ENCODE peak calls at places on chromosomes 1 and 21, in nine cellular contexts. V is AG09309; J is CD4-positive, alpha-beta T cell; W is H1; F is HFF-Myc; C is foreskin fibroblast; M is adrenal gland; K is type B pancreatic cell; O is Caco-2. E is an unnamed sample.

GRCh38 chr1:183002797-183003594 is 20.2 kb upstream of the LAMC1 start:
- DNase-seq in V (no peak), J (no peak), W (no peak), F (no peak), C (peak), M (no peak), K (no peak), O (no peak), E (no peak)

GRCh38 chr1:3910769-3911520 is 10.9 kb upstream of the C1orf174 start:
- DNase-seq in V (no peak), J (peak), W (peak), F (no peak), C (no peak), M (peak), K (peak), O (peak), E (peak)

GRCh38 chr1:248152056-248152827 is 7.3 kb downstream of the OR2M5 start:
- DNase-seq in V (no peak), J (no peak), W (no peak), F (no peak), C (no peak), M (no peak), K (no peak), O (no peak), E (no peak)

GRCh38 chr21:25691931-25692330 is 42.8 kb downstream of the ATP5PF start:
- DNase-seq in V (no peak), J (no peak), W (no peak), F (no peak), C (no peak), M (no peak), K (no peak), O (no peak), E (no peak)

GRCh38 chr1:214946615-214947014 is 135.9 kb upstream of the KCNK2 start:
- DNase-seq in V (no peak), J (no peak), W (no peak), F (no peak), C (no peak), M (no peak), K (no peak), O (no peak), E (no peak)

GRCh38 chr1:93446837-93447451 is 974 bp upstream of the FNBP1L start:
- DNase-seq in V (no peak), J (no peak), W (no peak), F (no peak), C (no peak), M (peak), K (no peak), O (peak), E (no peak)

GRCh38 chr1:149849246-149849946 is 50.0 kb upstream of the BOLA1 start:
- DNase-seq in V (no peak), J (no peak), W (no peak), F (no peak), C (no peak), M (no peak), K (no peak), O (peak), E (peak)

GRCh38 chr1:88649932-88650331 is 34.1 kb upstream of the PKN2 start:
- DNase-seq in V (no peak), J (no peak), W (no peak), F (no peak), C (no peak), M (no peak), K (no peak), O (no peak), E (no peak)

GRCh38 chr21:36945496-36946138 is 20.9 kb downstream of the HLCS start:
- DNase-seq in V (peak), J (no peak), W (no peak), F (no peak), C (no peak), M (no peak), K (no peak), O (no peak), E (no peak)

GRCh38 chr1:181033128-181033798 is 520 bp upstream of the MR1 start:
- DNase-seq in V (no peak), J (no peak), W (no peak), F (no peak), C (peak), M (peak), K (no peak), O (no peak), E (no peak)

GRCh38 chr1:60848583-60849188 is 233.7 kb upstream of the NFIA start:
- DNase-seq in V (peak), J (no peak), W (peak), F (no peak), C (no peak), M (no peak), K (no peak), O (peak), E (no peak)

GRCh38 chr1:177444997-177445746 is 274.4 kb downstream of the BRINP2 start:
- DNase-seq in V (no peak), J (no peak), W (no peak), F (no peak), C (no peak), M (no peak), K (no peak), O (no peak), E (no peak)

GRCh38 chr1:1206376-1207253 is at the start of gene TNFRSF18:
- DNase-seq in V (no peak), J (no peak), W (peak), F (no peak), C (no peak), M (peak), K (no peak), O (peak), E (peak)

GRCh38 chr1:48644950-48645605 is 131.6 kb downstream of the BEND5 start:
- DNase-seq in V (no peak), J (no peak), W (no peak), F (no peak), C (no peak), M (no peak), K (no peak), O (no peak), E (no peak)

GRCh38 chr1:25772692-25773245 is 27.2 kb upstream of the SELENON start:
- DNase-seq in V (no peak), J (no peak), W (no peak), F (no peak), C (no peak), M (no peak), K (no peak), O (no peak), E (no peak)

GRCh38 chr1:11138952-11139351 is 39.3 kb upstream of the EXOSC10 start:
- DNase-seq in V (no peak), J (no peak), W (no peak), F (no peak), C (peak), M (no peak), K (no peak), O (no peak), E (no peak)

GRCh38 chr1:90007979-90008404 is 13.1 kb downstream of the ZNF326 start:
- DNase-seq in V (no peak), J (no peak), W (no peak), F (no peak), C (no peak), M (no peak), K (no peak), O (no peak), E (no peak)

GRCh38 chr1:23343246-23344110 is 606 bp downstream of the HNRNPR start:
- DNase-seq in V (no peak), J (peak), W (no peak), F (no peak), C (peak), M (peak), K (no peak), O (peak), E (peak)

GRCh38 chr1:151368745-151369610 is 3.5 kb downstream of the SELENBP1 start:
- DNase-seq in V (no peak), J (no peak), W (no peak), F (no peak), C (no peak), M (no peak), K (no peak), O (no peak), E (no peak)

GRCh38 chr1:99767996-99768524 is 1.6 kb upstream of the FRRS1 start:
- DNase-seq in V (no peak), J (no peak), W (no peak), F (no peak), C (no peak), M (peak), K (no peak), O (no peak), E (no peak)

GRCh38 chr1:20484526-20485462 is 1.2 kb downstream of the CAMK2N1 start:
- DNase-seq in V (no peak), J (no peak), W (no peak), F (no peak), C (no peak), M (peak), K (no peak), O (peak), E (peak)

DNA sequence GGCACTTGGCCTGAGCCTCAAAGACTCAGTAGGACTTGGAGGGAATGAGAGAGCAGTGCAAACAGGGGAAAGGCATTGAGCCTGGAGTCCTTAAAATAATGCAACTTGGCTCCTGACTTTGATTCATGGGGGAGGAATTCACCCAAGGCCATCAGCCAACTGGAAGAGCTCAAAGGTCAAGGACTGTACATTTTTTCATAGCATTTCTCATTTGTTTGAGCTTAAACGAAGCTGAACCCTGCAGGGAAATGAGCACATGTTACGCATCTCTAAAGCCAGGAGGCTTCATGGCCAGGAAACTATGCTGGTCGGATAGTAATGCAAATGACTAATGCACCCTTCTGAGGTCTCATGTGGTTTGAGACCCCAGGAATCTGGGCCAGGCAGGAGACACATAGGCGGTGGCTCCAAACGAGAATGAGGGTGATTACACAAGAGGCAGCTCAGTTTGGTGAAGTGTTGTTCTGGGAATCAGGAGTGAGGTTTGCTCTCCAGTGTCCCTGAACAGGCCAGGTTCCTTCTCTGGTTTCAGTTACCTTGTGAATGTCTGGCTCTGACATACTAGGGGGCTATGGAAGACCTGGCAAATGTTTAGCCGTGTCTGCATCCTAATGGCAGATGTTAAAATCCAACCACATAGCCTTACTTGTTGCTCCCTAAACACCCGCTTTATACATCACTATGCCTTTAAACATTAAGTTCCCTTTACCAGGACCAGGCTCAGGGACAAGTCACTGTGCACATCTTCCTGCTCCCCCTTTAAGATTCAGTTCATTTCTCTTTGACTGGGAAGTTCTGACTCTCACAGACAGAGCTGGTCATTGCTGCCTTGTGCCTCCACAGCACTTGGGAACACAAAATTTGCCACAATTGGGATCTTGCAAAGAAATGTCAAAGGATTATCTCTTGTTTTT is 503.9 kb upstream of the USP24 start:
- DNase-seq in V (peak), J (no peak), W (peak), F (peak), C (peak), M (peak), K (no peak), O (peak), E (no peak)
- TF ChIP-seq CTCF in V (no peak), J (no peak), W (no peak), F (no peak), C (no peak), M (no peak), K (no peak), O (no peak), E (no peak)

GRCh38 chr1:24554714-24555113 is 1.2 kb upstream of the NCMAP start:
- DNase-seq in V (no peak), J (no peak), W (no peak), F (no peak), C (no peak), M (no peak), K (no peak), O (no peak), E (no peak)

GRCh38 chr1:24553931-24554330 is 2.0 kb upstream of the NCMAP start:
- DNase-seq in V (no peak), J (no peak), W (no peak), F (no peak), C (no peak), M (no peak), K (no peak), O (no peak), E (no peak)

GRCh38 chr1:24557220-24557619 is 1.3 kb downstream of the NCMAP start:
- DNase-seq in V (no peak), J (no peak), W (no peak), F (no peak), C (no peak), M (no peak), K (no peak), O (no peak), E (no peak)

GRCh38 chr1:24556414-24556795 is 518 bp downstream of the NCMAP start:
- DNase-seq in V (no peak), J (no peak), W (no peak), F (no peak), C (no peak), M (no peak), K (no peak), O (no peak), E (no peak)

GRCh38 chr1:24555591-24556413 is at the start of gene NCMAP:
- DNase-seq in V (no peak), J (peak), W (no peak), F (no peak), C (no peak), M (no peak), K (no peak), O (peak), E (peak)
- TF ChIP-seq CTCF in V (no peak), J (no peak), W (no peak), F (no peak), C (no peak), M (no peak), K (no peak), O (peak), E (no peak)

GRCh38 chr1:244361764-244362473 is 89.8 kb downstream of the ADSS2 start:
- DNase-seq in V (no peak), J (no peak), W (peak), F (no peak), C (no peak), M (no peak), K (no peak), O (peak), E (no peak)
- TF ChIP-seq CTCF in V (no peak), J (no peak), W (no peak), F (no peak), C (no peak), M (no peak), K (no peak), O (no peak), E (no peak)

GRCh38 chr1:50332941-50333594 is 90.2 kb downstream of the DMRTA2 start:
- DNase-seq in V (no peak), J (peak), W (peak), F (peak), C (peak), M (peak), K (peak), O (peak), E (peak)
- TF ChIP-seq CTCF in V (no peak), J (peak), W (peak), F (peak), C (peak), M (peak), K (peak), O (peak), E (peak)

DNA sequence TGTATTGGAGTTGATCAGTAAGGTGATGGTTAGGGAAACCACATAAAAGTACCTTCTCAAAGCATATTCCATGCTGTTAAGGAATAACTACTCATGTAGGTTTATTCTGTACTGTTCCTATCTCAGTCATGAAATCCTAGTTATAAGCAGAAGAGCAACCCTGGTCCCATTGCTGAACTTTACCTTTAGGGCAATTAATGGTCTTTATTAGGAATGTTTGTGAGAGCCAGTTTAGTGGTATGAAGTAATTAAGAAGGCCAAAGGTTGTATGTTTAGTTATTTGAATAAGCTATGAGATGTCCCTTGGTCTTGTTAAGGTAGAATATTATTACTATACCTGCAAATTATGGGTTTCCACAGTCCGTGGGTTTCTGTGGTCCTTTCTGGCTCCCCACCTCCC is 44.0 kb downstream of the ACP6 start:
- DNase-seq in V (no peak), J (no peak), W (no peak), F (no peak), C (no peak), M (no peak), K (no peak), O (no peak), E (no peak)
- TF ChIP-seq CTCF in V (no peak), J (no peak), W (no peak), F (no peak), C (no peak), M (no peak), K (no peak), O (no peak), E (no peak)

GRCh38 chr21:40847956-40848355 is 998 bp upstream of the DSCAM start:
- DNase-seq in V (no peak), J (no peak), W (no peak), F (no peak), C (no peak), M (no peak), K (no peak), O (no peak), E (no peak)
- TF ChIP-seq CTCF in V (no peak), J (no peak), W (peak), F (no peak), C (no peak), M (no peak), K (peak), O (no peak), E (no peak)

DNA sequence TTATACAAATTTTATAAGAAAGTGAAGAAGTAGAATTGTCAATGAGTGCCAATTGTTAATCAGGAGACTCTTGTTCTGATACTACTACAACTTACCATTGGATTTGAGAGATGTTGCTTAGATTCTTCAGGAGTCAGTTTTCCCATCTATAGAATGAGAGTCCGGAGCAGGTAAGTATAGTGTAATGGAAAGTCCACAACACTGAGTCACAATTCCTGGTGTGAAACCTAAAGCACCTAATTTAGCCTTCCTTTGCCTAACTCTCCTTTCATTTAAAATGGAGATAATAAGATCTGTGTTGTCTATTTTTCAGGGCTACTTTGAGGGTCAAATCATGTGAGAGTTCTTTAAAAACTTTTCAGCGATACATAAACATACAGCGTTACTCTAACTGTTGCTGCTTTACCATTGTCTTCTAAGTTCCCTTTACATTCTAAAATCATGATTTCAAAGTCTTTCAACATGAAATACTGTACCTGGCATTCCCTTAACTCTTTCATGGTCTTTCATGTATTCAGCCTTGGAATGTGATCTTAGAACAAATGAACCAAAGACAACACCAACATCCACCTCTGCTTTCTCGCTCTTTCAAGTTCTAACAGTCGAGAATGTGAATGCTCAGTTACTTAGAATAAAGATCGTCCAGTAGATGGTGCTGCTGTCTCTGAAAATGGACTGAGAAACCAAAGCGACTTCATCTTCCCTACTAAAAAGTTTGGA is 90.9 kb downstream of the SLC30A10 start:
- DNase-seq in V (peak), J (no peak), W (no peak), F (peak), C (peak), M (peak), K (no peak), O (peak), E (peak)
- TF ChIP-seq CTCF in V (peak), J (no peak), W (peak), F (peak), C (peak), M (peak), K (peak), O (peak), E (peak)

DNA sequence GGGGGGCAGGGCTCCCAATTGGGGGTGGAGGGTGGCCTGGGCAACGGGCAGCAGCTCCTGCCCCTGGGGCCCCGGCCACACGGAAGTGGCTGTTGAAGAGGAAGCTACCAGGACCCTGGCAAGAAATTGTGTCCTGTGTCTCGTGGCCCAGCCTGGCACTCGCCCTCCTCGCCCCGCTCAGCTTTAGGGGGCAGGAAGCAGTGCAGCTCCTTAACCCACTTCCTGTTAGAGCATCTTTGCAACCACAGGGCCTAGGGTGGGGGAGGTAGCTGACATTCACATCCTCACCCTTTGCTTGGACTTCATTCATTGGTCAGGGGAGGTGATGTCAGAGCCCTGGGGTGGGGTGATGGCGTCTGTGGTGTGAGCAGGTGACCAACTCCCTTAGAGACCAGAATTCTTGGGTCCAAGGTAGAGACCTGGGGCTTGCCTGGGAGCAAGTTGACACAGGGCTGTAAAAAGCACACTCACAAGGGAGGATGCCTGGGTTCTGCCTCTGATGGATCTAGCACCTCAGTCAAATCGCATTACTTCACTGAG is at the start of gene ARHGAP30:
- DNase-seq in V (no peak), J (peak), W (no peak), F (no peak), C (no peak), M (peak), K (no peak), O (no peak), E (no peak)
- TF ChIP-seq CTCF in V (no peak), J (no peak), W (no peak), F (no peak), C (no peak), M (no peak), K (no peak), O (no peak), E (no peak)

DNA sequence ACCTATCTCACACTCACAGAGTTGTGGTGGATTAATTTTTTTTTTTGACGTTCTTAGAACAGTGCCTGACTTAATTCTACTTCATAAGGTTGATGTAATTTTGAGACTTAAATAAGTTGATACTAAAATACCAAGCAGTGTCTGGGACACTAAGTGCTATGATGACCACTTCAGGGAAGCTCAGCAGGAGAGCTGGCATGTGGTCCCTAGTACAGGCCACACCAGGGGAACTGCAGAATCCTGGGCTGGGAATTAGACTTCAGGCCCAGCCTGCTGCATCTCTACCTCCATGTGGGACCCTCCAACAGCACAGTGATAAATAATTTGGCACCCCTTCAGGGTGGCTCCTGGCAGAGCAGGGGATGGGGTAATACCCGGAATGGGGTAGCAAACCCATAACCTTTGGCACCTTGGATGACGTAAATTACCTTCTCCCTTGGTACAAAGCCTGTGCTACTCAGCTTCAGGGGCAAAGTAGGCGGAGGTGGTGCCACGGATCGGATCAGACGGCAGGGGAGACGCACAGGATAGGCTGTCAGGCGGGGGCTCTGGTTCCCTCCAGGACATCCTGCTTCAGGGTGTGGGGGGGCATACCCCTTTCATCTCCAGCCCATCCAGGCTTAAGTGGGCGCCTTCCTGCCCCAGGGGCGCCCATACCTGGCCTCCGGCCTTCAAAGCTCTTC is 4.8 kb downstream of the MFSD2A start:
- DNase-seq in V (no peak), J (no peak), W (no peak), F (no peak), C (no peak), M (no peak), K (no peak), O (no peak), E (no peak)
- TF ChIP-seq CTCF in V (no peak), J (no peak), W (no peak), F (no peak), C (no peak), M (no peak), K (no peak), O (no peak), E (no peak)